ENCODE peak calls at places on chromosome 2, in six cellular contexts. One of them, this sample, is unnamed.

GRCh38 chr2:121471571-121472464 is 58.9 kb upstream of the RNU4ATAC start:
- DNase-seq in spleen: no peak
- DNase-seq in cardiac muscle cell: no peak
- DNase-seq in epithelial cell of esophagus: no peak
- DNase-seq in fibroblast of lung: peak; percentile 90
- DNase-seq in psoas muscle: no peak
- DNase-seq in this sample: peak; percentile 79

GRCh38 chr2:12261993-12262680 is 454.6 kb upstream of the TRIB2 start:
- DNase-seq in spleen: no peak
- DNase-seq in fibroblast of lung: peak; percentile 47
- DNase-seq in epithelial cell of esophagus: peak; percentile 52
- DNase-seq in psoas muscle: no peak
- DNase-seq in cardiac muscle cell: no peak
- DNase-seq in this sample: peak; percentile 33

GRCh38 chr2:112784199-112785189 is at the start of gene IL1A:
- DNase-seq in cardiac muscle cell: no peak
- DNase-seq in psoas muscle: no peak
- DNase-seq in spleen: no peak
- DNase-seq in epithelial cell of esophagus: peak; percentile 95
- DNase-seq in fibroblast of lung: peak; percentile 82
- DNase-seq in this sample: peak; percentile 70

GRCh38 chr2:182481676-182482075 is 54.8 kb upstream of the PDE1A start:
- DNase-seq in fibroblast of lung: no peak
- DNase-seq in psoas muscle: no peak
- DNase-seq in spleen: no peak
- DNase-seq in epithelial cell of esophagus: no peak
- DNase-seq in cardiac muscle cell: no peak
- DNase-seq in this sample: no peak

GRCh38 chr2:144938308-144938709 is 418.4 kb upstream of the ZEB2 start:
- DNase-seq in psoas muscle: no peak
- DNase-seq in spleen: no peak
- DNase-seq in epithelial cell of esophagus: peak; percentile 39
- DNase-seq in fibroblast of lung: peak; percentile 78
- DNase-seq in cardiac muscle cell: peak; percentile 43
- DNase-seq in this sample: peak; percentile 88

GRCh38 chr2:138071720-138072719 is 107.7 kb downstream of the HNMT start:
- DNase-seq in fibroblast of lung: peak; percentile 90
- DNase-seq in psoas muscle: no peak
- DNase-seq in cardiac muscle cell: no peak
- DNase-seq in epithelial cell of esophagus: peak; percentile 100
- DNase-seq in spleen: no peak
- DNase-seq in this sample: peak; percentile 62

GRCh38 chr2:158914066-158914465 is 54.4 kb upstream of the TANC1 start:
- DNase-seq in fibroblast of lung: peak; percentile 20
- DNase-seq in cardiac muscle cell: no peak
- DNase-seq in psoas muscle: no peak
- DNase-seq in spleen: no peak
- DNase-seq in epithelial cell of esophagus: no peak
- DNase-seq in this sample: no peak

GRCh38 chr2:175880-176800 is 87.7 kb downstream of the SH3YL1 start:
- DNase-seq in spleen: no peak
- DNase-seq in fibroblast of lung: no peak
- DNase-seq in epithelial cell of esophagus: no peak
- DNase-seq in cardiac muscle cell: no peak
- DNase-seq in psoas muscle: no peak
- DNase-seq in this sample: no peak

GRCh38 chr2:88711331-88711730 is 19.9 kb downstream of the RPIA start:
- DNase-seq in cardiac muscle cell: no peak
- DNase-seq in fibroblast of lung: no peak
- DNase-seq in epithelial cell of esophagus: no peak
- DNase-seq in spleen: no peak
- DNase-seq in psoas muscle: no peak
- DNase-seq in this sample: no peak

GRCh38 chr2:25411753-25412152 is 70.0 kb upstream of the DNMT3A start:
- DNase-seq in fibroblast of lung: no peak
- DNase-seq in spleen: no peak
- DNase-seq in cardiac muscle cell: no peak
- DNase-seq in epithelial cell of esophagus: no peak
- DNase-seq in psoas muscle: no peak
- DNase-seq in this sample: no peak

GRCh38 chr2:68811364-68811763 is 59.8 kb downstream of the BMP10 start:
- DNase-seq in cardiac muscle cell: no peak
- DNase-seq in fibroblast of lung: peak; percentile 62
- DNase-seq in spleen: no peak
- DNase-seq in psoas muscle: no peak
- DNase-seq in epithelial cell of esophagus: peak; percentile 29
- DNase-seq in this sample: no peak

GRCh38 chr2:238761802-238762373 is 86.0 kb upstream of the TWIST2 start:
- DNase-seq in spleen: no peak
- DNase-seq in cardiac muscle cell: no peak
- DNase-seq in fibroblast of lung: peak; percentile 42
- DNase-seq in epithelial cell of esophagus: peak; percentile 37
- DNase-seq in psoas muscle: no peak
- DNase-seq in this sample: peak; percentile 28

GRCh38 chr2:237486819-237487448 is at the start of gene MLPH:
- DNase-seq in cardiac muscle cell: peak; percentile 48
- DNase-seq in spleen: peak; percentile 68
- DNase-seq in epithelial cell of esophagus: peak; percentile 59
- DNase-seq in psoas muscle: peak; percentile 71
- DNase-seq in fibroblast of lung: peak; percentile 70
- DNase-seq in this sample: peak; percentile 76

DNA sequence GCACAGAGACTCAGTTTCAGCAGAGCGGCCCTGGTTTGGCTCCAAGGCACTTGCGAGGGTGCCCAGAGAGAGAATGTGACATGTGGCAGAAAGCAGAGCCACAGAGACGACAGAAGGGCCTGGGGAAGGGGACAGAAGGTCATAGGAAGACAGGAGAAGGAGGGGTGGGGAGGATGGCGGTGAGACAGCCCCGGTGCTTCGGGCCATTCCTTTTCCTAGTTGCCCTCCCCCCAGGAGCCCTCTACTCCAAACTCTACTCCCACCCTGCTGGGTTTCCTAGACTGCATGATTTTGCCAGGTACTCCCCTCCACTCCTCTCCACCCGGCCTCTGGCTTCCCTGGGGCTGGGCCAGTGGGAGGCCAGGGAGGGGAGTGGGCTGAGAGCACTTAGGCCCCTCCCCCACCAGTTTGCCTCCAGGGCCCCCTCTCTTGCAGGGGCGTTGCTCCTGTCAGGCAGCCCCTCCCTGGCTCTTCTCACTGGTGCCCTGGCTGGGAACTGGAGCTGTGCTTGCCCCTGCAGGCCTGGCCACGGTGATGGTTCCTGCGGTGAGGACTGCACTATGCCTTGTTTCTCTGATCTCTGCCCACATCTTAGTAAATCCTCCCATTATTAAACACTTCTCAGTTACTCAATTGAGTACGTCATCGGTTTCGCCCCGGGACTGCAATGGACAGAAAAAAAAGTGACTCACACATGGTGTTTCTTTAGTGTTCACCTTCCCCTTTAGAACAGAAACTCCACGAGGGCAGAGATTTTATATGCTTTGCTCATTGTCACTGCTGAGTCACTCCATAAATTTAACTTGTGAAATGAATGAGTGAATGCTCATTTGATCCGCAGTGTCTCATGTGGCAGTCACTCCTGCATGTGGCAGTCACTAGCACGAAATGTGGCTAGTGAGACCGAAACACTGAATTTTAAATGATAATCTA is 58.7 kb upstream of the SP3 start:
- DNase-seq in psoas muscle: peak; percentile 81
- DNase-seq in spleen: peak; percentile 86
- DNase-seq in cardiac muscle cell: peak; percentile 92
- DNase-seq in epithelial cell of esophagus: peak; percentile 99
- DNase-seq in fibroblast of lung: peak; percentile 96
- DNase-seq in this sample: peak; percentile 94
- H3K4me3 ChIP-seq in psoas muscle: peak overlapping the region; percentile 48
- H3K4me3 ChIP-seq in spleen: no peak overlapping the region
- H3K4me3 ChIP-seq in cardiac muscle cell: no peak overlapping the region
- H3K4me3 ChIP-seq in epithelial cell of esophagus: no peak overlapping the region
- H3K4me3 ChIP-seq in fibroblast of lung: no peak overlapping the region
- H3K4me3 ChIP-seq in this sample: no peak overlapping the region

DNA sequence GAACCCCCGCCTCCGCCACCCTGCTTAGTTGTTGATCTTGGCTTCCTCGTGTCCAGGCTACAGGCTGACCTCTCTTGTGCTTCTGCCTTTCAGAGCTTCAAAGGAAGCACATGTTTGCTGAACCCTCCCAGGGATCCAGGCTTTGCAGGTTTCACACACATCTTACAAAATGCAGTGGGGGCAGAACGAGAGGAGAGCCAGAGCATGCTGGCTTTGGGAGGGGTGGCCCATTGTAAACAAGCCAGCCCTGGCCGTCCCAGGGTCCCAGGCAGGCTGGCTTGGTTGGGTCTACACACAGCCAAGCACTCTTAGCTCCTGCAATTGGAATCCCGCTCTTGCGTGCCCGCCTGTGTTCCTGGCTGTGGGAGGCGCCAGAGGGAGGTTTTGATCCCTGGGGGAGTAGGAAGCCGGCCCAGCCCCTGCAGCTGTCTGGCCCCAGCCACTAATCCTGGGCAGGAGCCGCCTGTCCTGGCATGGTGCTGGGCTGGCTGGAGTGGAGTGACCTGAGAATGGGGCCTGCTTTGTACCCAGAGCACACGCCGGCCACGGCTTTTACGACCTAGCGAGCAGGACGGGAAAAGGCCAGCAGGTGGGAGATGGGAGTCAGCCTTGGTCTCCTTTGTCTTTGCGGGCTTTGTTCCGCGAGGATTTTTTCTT is 53.9 kb downstream of the SH3BP4 start:
- DNase-seq in epithelial cell of esophagus: no peak
- DNase-seq in spleen: no peak
- DNase-seq in psoas muscle: peak; percentile 91
- DNase-seq in cardiac muscle cell: peak; percentile 78
- DNase-seq in fibroblast of lung: peak; percentile 55
- DNase-seq in this sample: peak; percentile 71
- TF ChIP-seq CTCF in epithelial cell of esophagus: no peak
- TF ChIP-seq CTCF in spleen: no peak
- TF ChIP-seq CTCF in psoas muscle: peak; percentile 23
- TF ChIP-seq CTCF in cardiac muscle cell: peak; percentile 13
- TF ChIP-seq CTCF in fibroblast of lung: no peak
- TF ChIP-seq CTCF in this sample: peak; percentile 30

GRCh38 chr2:217757108-217757463 is 245.7 kb downstream of the TNS1 start:
- DNase-seq in epithelial cell of esophagus: no peak
- DNase-seq in cardiac muscle cell: no peak
- DNase-seq in spleen: no peak
- DNase-seq in psoas muscle: no peak
- DNase-seq in fibroblast of lung: no peak
- DNase-seq in this sample: no peak

GRCh38 chr2:217759991-217760390 is 242.8 kb downstream of the TNS1 start:
- DNase-seq in spleen: no peak
- DNase-seq in epithelial cell of esophagus: no peak
- DNase-seq in psoas muscle: no peak
- DNase-seq in cardiac muscle cell: no peak
- DNase-seq in fibroblast of lung: no peak
- DNase-seq in this sample: no peak

GRCh38 chr2:217755027-217755756 is 247.6 kb downstream of the TNS1 start:
- DNase-seq in cardiac muscle cell: no peak
- DNase-seq in spleen: no peak
- DNase-seq in psoas muscle: no peak
- DNase-seq in epithelial cell of esophagus: no peak
- DNase-seq in fibroblast of lung: no peak
- DNase-seq in this sample: no peak

GRCh38 chr2:217753460-217754200 is 249.2 kb downstream of the TNS1 start:
- DNase-seq in fibroblast of lung: peak; percentile 64
- DNase-seq in psoas muscle: no peak
- DNase-seq in epithelial cell of esophagus: no peak
- DNase-seq in spleen: no peak
- DNase-seq in cardiac muscle cell: peak; percentile 43
- DNase-seq in this sample: peak; percentile 19

DNA sequence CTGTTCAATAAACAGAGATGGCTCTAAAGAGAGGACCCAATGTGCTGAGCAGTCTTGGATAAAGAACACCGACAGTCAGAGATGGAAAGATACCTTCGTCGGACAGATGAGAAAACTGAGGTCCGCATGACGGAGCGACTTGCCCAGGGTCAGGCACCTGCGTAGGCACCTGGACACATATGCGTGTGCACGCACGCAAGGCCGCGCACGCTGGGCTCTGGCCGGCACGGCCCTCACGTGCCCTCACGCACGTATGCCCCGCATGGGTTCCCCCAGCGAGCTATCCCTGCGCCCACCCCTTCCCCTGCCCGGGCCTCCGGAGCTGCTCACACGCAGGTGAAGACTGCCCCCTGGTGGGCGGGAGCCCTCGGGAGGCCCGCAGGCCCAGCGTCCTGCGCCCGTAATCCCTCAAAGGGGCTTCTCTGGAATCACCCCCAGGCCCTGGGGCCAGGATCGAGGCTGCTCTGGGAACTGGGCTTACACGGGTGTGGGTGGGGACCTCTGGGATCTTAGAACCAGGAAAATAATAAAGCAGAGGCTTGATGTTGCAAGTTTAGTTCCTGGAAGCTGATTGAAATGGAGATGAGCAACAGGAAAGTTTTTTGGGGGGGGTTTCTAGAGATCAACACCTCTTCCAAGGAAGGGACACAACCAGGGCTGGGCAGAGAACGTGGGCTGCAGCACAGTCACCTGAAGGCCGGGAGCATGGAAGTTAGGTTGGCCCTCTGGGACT is 246.3 kb downstream of the TNS1 start:
- DNase-seq in fibroblast of lung: peak; percentile 56
- DNase-seq in psoas muscle: peak; percentile 87
- DNase-seq in spleen: peak; percentile 88
- DNase-seq in epithelial cell of esophagus: peak; percentile 38
- DNase-seq in cardiac muscle cell: peak; percentile 87
- DNase-seq in this sample: peak; percentile 36
- H3K4me3 ChIP-seq in fibroblast of lung: no peak overlapping the region
- H3K4me3 ChIP-seq in psoas muscle: peak overlapping the region; percentile 35
- H3K4me3 ChIP-seq in spleen: peak overlapping the region; percentile 17
- H3K4me3 ChIP-seq in epithelial cell of esophagus: no peak overlapping the region
- H3K4me3 ChIP-seq in cardiac muscle cell: no peak overlapping the region
- H3K4me3 ChIP-seq in this sample: no peak overlapping the region

GRCh38 chr2:73356097-73356496 is 29.5 kb upstream of the ALMS1 start:
- DNase-seq in fibroblast of lung: no peak
- DNase-seq in cardiac muscle cell: no peak
- DNase-seq in epithelial cell of esophagus: no peak
- DNase-seq in spleen: no peak
- DNase-seq in psoas muscle: no peak
- DNase-seq in this sample: no peak

GRCh38 chr2:73366060-73366459 is 19.6 kb upstream of the ALMS1 start:
- DNase-seq in psoas muscle: no peak
- DNase-seq in epithelial cell of esophagus: no peak
- DNase-seq in cardiac muscle cell: no peak
- DNase-seq in spleen: no peak
- DNase-seq in fibroblast of lung: no peak
- DNase-seq in this sample: no peak

GRCh38 chr2:73359915-73360697 is 25.5 kb upstream of the ALMS1 start:
- DNase-seq in cardiac muscle cell: no peak
- DNase-seq in epithelial cell of esophagus: peak; percentile 4
- DNase-seq in fibroblast of lung: no peak
- DNase-seq in spleen: no peak
- DNase-seq in psoas muscle: no peak
- DNase-seq in this sample: no peak
- TF ChIP-seq CTCF in cardiac muscle cell: peak; percentile 59
- TF ChIP-seq CTCF in epithelial cell of esophagus: peak; percentile 37
- TF ChIP-seq CTCF in fibroblast of lung: peak; percentile 49
- TF ChIP-seq CTCF in spleen: no peak
- TF ChIP-seq CTCF in psoas muscle: no peak
- TF ChIP-seq CTCF in this sample: peak; percentile 50

DNA sequence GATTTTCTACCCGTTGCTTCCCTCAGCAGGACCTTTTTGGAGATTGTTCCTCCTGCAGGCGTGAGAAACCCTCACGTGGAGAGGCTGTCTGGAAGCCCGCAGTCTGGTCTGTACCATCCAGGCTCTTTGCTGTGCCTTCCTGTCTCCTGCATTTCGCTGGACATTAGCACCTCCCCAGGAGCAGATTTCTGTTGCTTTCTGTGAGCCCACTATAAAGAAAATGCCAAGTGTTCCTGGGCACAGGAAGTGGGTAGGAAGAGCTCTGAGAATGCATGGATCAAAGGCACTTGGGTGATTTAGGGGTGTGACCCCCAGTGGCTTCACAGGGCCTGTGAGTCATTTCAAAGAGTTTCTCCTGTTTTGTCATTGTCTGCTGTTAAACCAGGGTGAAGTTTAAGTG is 27.3 kb downstream of the SPTBN1 start:
- DNase-seq in cardiac muscle cell: no peak
- DNase-seq in fibroblast of lung: peak; percentile 75
- DNase-seq in epithelial cell of esophagus: peak; percentile 37
- DNase-seq in psoas muscle: no peak
- DNase-seq in spleen: no peak
- DNase-seq in this sample: peak; percentile 62
- H3K4me3 ChIP-seq in cardiac muscle cell: no peak overlapping the region
- H3K4me3 ChIP-seq in fibroblast of lung: no peak overlapping the region
- H3K4me3 ChIP-seq in epithelial cell of esophagus: no peak overlapping the region
- H3K4me3 ChIP-seq in psoas muscle: peak overlapping the region; percentile 19
- H3K4me3 ChIP-seq in spleen: no peak overlapping the region
- H3K4me3 ChIP-seq in this sample: no peak overlapping the region

This sample was measured in astrocyte of the spinal cord.